ENCODE peak calls at places on chromosome X, in nine cellular contexts. V is hepatocyte; T is effector memory CD4-positive, alpha-beta T cell; X is lower lobe of right lung; I is sigmoid colon; J is tibial nerve; R is naive thymus-derived CD4-positive, alpha-beta T cell; W is spleen; M is right cardiac atrium. A is an unnamed sample.

GRCh38 chrX:38880460-38880859 is 79.2 kb downstream of the MID1IP1 start:
- DNase-seq in V (peak; percentile 32), T (no peak), X (no peak), I (no peak), J (no peak), R (no peak), W (no peak), M (no peak), A (peak; percentile 21)

GRCh38 chrX:24479924-24480722 is 15.0 kb downstream of the PDK3 start:
- DNase-seq in V (no peak), T (peak; percentile 70), X (peak; percentile 63), I (no peak), J (no peak), R (no peak), W (peak; percentile 83), M (no peak), A (no peak)

GRCh38 chrX:155213731-155214130 is 2.5 kb upstream of the VBP1 start:
- DNase-seq in V (no peak), T (no peak), X (no peak), I (no peak), J (no peak), R (no peak), W (no peak), M (no peak), A (no peak)

GRCh38 chrX:136146614-136147319 is 566 bp upstream of the FHL1 start:
- DNase-seq in V (peak; percentile 19), T (no peak), X (no peak), I (no peak), J (no peak), R (peak; percentile 6), W (peak; percentile 81), M (peak; percentile 37), A (no peak)

GRCh38 chrX:154321624-154322023 is 26.0 kb downstream of the TKTL1 start:
- DNase-seq in V (no peak), T (no peak), X (no peak), I (no peak), J (no peak), R (no peak), W (peak; percentile 62), M (no peak), A (no peak)

GRCh38 chrX:10611441-10612090 is 8.8 kb downstream of the MID1 start:
- DNase-seq in V (no peak), T (no peak), X (no peak), I (no peak), J (no peak), R (no peak), W (no peak), M (no peak), A (no peak)

GRCh38 chrX:15973299-15973698 is 118.7 kb upstream of the AP1S2 start:
- DNase-seq in V (peak; percentile 35), T (no peak), X (no peak), I (no peak), J (no peak), R (no peak), W (no peak), M (no peak), A (peak; percentile 21)

GRCh38 chrX:115393271-115393670 is 103.8 kb downstream of the LUZP4 start:
- DNase-seq in V (peak; percentile 24), T (no peak), X (no peak), I (no peak), J (no peak), R (no peak), W (no peak), M (no peak), A (peak; percentile 55)

GRCh38 chrX:117854806-117855205 is 261.8 kb downstream of the KLHL13 start:
- DNase-seq in V (no peak), T (no peak), X (no peak), I (no peak), J (no peak), R (no peak), W (no peak), M (no peak), A (no peak)

GRCh38 chrX:14676431-14676830 is 147.1 kb downstream of the GLRA2 start:
- DNase-seq in V (no peak), T (no peak), X (no peak), I (no peak), J (no peak), R (no peak), W (no peak), M (no peak), A (no peak)

GRCh38 chrX:129959493-129959832 is 23.0 kb upstream of the BCORL1 start:
- DNase-seq in V (peak; percentile 66), T (no peak), X (no peak), I (no peak), J (no peak), R (no peak), W (no peak), M (no peak), A (no peak)

GRCh38 chrX:15334561-15334960 is 762 bp downstream of the PIGA start:
- DNase-seq in V (no peak), T (no peak), X (no peak), I (no peak), J (no peak), R (no peak), W (no peak), M (no peak), A (peak; percentile 19)

GRCh38 chrX:17613979-17614572 is 123.2 kb upstream of the SCML1 start:
- DNase-seq in V (no peak), T (no peak), X (peak; percentile 53), I (no peak), J (no peak), R (no peak), W (no peak), M (no peak), A (peak; percentile 84)

GRCh38 chrX:110004210-110004609 is 1.3 kb downstream of the TMEM164 start:
- DNase-seq in V (peak; percentile 46), T (no peak), X (peak; percentile 63), I (no peak), J (no peak), R (no peak), W (peak; percentile 77), M (peak; percentile 16), A (no peak)

GRCh38 chrX:39320165-39320564 is 518.9 kb downstream of the MID1IP1 start:
- DNase-seq in V (no peak), T (no peak), X (no peak), I (no peak), J (no peak), R (no peak), W (no peak), M (no peak), A (no peak)

GRCh38 chrX:115494133-115494532 is 66.8 kb upstream of the PLS3 start:
- DNase-seq in V (no peak), T (no peak), X (no peak), I (no peak), J (no peak), R (no peak), W (no peak), M (no peak), A (no peak)

GRCh38 chrX:141638601-141639000 is 49.1 kb downstream of the SPANXA2 start:
- DNase-seq in V (no peak), T (no peak), X (no peak), I (no peak), J (no peak), R (no peak), W (no peak), M (no peak), A (no peak)

GRCh38 chrX:55638933-55639332 is 15.7 kb downstream of the FOXR2 start:
- DNase-seq in V (no peak), T (no peak), X (no peak), I (no peak), J (no peak), R (no peak), W (no peak), M (no peak), A (no peak)

GRCh38 chrX:3648084-3648483 is 65.4 kb downstream of the PRKX start:
- DNase-seq in V (no peak), T (no peak), X (no peak), I (no peak), J (no peak), R (no peak), W (no peak), M (no peak), A (no peak)

GRCh38 chrX:49110417-49110816 is 13.1 kb downstream of the GPKOW start:
- DNase-seq in V (no peak), T (no peak), X (no peak), I (no peak), J (no peak), R (no peak), W (no peak), M (no peak), A (no peak)

GRCh38 chrX:106611323-106611681 is 476 bp upstream of the RADX start:
- DNase-seq in V (no peak), T (no peak), X (no peak), I (no peak), J (no peak), R (no peak), W (no peak), M (no peak), A (no peak)
- H3K4me3 ChIP-seq in V (peak overlapping the region; percentile 28), T (peak overlapping the region; percentile 74), X (peak overlapping the region; percentile 58), I (peak overlapping the region; percentile 52), J (peak overlapping the region; percentile 36), R (peak overlapping the region; percentile 89), W (peak overlapping the region; percentile 50), M (peak overlapping the region; percentile 43), A (peak overlapping the region; percentile 61)

GRCh38 chrX:132017431-132018185 is 5.5 kb upstream of the STK26 start:
- DNase-seq in V (no peak), T (no peak), X (no peak), I (no peak), J (no peak), R (no peak), W (no peak), M (no peak), A (no peak)
- H3K4me3 ChIP-seq in V (no peak overlapping the region), T (no peak overlapping the region), X (no peak overlapping the region), I (no peak overlapping the region), J (no peak overlapping the region), R (no peak overlapping the region), W (no peak overlapping the region), M (no peak overlapping the region), A (no peak overlapping the region)

DNA sequence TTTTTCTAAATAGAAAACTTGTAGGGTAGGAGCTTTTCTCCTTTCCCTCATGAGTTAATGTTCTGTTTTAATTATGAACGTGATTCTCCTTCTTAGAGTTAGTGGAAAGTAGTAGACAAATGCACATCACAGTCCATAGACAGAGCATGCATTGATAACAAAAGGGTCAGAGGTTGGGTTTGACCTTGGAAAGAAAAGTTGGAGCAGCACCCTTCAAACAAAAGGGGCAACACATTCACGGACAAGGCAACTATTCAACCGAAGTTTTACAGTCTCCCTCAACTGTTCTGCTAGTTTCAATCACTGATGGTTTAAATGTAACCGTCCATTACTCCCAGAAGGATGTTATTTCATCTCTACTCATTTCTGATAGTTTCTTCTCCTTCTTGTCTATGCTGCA is 103.4 kb upstream of the MAOA start:
- DNase-seq in V (no peak), T (no peak), X (no peak), I (no peak), J (no peak), R (no peak), W (no peak), M (no peak), A (no peak)
- H3K4me3 ChIP-seq in V (no peak overlapping the region), T (no peak overlapping the region), X (no peak overlapping the region), I (no peak overlapping the region), J (no peak overlapping the region), R (no peak overlapping the region), W (no peak overlapping the region), M (no peak overlapping the region), A (no peak overlapping the region)

DNA sequence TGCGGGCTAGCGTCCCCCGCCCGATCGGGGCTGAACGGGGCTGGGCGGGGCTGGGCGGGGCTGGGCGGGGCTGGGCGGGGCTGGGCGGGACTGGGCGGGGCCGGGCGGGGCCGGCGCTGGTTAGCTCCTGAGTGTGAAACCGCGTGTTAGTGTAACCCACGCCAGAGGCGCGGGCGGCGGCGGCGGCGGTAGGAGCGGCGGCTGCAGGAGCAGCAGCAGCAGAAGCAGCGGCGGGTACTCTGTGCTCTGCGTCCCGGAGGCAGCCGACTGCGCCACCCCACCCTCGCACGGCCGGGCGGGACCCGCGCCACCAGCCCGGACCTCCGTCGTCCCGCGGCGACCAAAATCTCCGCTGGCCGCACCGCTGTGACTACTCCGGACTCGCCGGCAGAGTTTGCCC is 128.1 kb downstream of the LAS1L start:
- DNase-seq in V (peak; percentile 9), T (no peak), X (no peak), I (no peak), J (no peak), R (no peak), W (peak; percentile 73), M (no peak), A (no peak)
- H3K4me3 ChIP-seq in V (no peak overlapping the region), T (no peak overlapping the region), X (no peak overlapping the region), I (peak overlapping the region; percentile 9), J (peak overlapping the region; percentile 4), R (no peak overlapping the region), W (peak overlapping the region; percentile 32), M (peak overlapping the region; percentile 9), A (no peak overlapping the region)

A was measured in astrocyte of the spinal cord.